ENCODE peak calls at places on chromosomes 6 and 20, in four cellular contexts. One of them, this sample, is unnamed.

GRCh38 chr20:19493794-19494495 is 264.1 kb upstream of the RIN2 start:
- DNase-seq in GM23338: no peak
- DNase-seq in HCT116: no peak
- DNase-seq in sigmoid colon: no peak
- DNase-seq in this sample: no peak

GRCh38 chr20:4813076-4813838 is 91.5 kb downstream of the PRND start:
- DNase-seq in sigmoid colon: peak; percentile 68
- DNase-seq in GM23338: no peak
- DNase-seq in HCT116: no peak
- DNase-seq in this sample: no peak

GRCh38 chr6:311679-312220 is 19.5 kb downstream of the DUSP22 start:
- DNase-seq in HCT116: no peak
- DNase-seq in sigmoid colon: no peak
- DNase-seq in GM23338: no peak
- DNase-seq in this sample: no peak

GRCh38 chr6:161139766-161140553 is 133.9 kb downstream of the AGPAT4 start:
- DNase-seq in sigmoid colon: peak; percentile 78
- DNase-seq in HCT116: no peak
- DNase-seq in GM23338: peak; percentile 47
- DNase-seq in this sample: peak; percentile 53

GRCh38 chr6:80211295-80211694 is 104.8 kb downstream of the BCKDHB start:
- DNase-seq in HCT116: no peak
- DNase-seq in sigmoid colon: no peak
- DNase-seq in GM23338: no peak
- DNase-seq in this sample: no peak

GRCh38 chr6:111552999-111553398 is 52.7 kb downstream of the TRAF3IP2 start:
- DNase-seq in sigmoid colon: no peak
- DNase-seq in HCT116: no peak
- DNase-seq in GM23338: no peak
- DNase-seq in this sample: peak; percentile 55

GRCh38 chr6:169047345-169047744 is 206.3 kb downstream of the THBS2 start:
- DNase-seq in sigmoid colon: no peak
- DNase-seq in HCT116: no peak
- DNase-seq in GM23338: no peak
- DNase-seq in this sample: no peak

GRCh38 chr6:15400572-15401004 is 154.7 kb downstream of the JARID2 start:
- DNase-seq in HCT116: no peak
- DNase-seq in GM23338: peak; percentile 64
- DNase-seq in sigmoid colon: peak; percentile 81
- DNase-seq in this sample: no peak

GRCh38 chr6:21102201-21102600 is 491.4 kb upstream of the SOX4 start:
- DNase-seq in sigmoid colon: no peak
- DNase-seq in HCT116: no peak
- DNase-seq in GM23338: peak; percentile 30
- DNase-seq in this sample: no peak

GRCh38 chr20:63711085-63711645 is 3.3 kb downstream of the ZGPAT start:
- DNase-seq in GM23338: no peak
- DNase-seq in sigmoid colon: peak; percentile 41
- DNase-seq in HCT116: no peak
- DNase-seq in this sample: no peak

GRCh38 chr6:166168616-166169548 is 1.2 kb upstream of the TBXT start:
- DNase-seq in GM23338: peak; percentile 47
- DNase-seq in HCT116: no peak
- DNase-seq in sigmoid colon: no peak
- DNase-seq in this sample: no peak

GRCh38 chr20:3189561-3190131 is 14.8 kb downstream of the DDRGK1 start:
- DNase-seq in GM23338: no peak
- DNase-seq in sigmoid colon: no peak
- DNase-seq in HCT116: no peak
- DNase-seq in this sample: no peak

GRCh38 chr6:14440215-14440890 is 322.8 kb downstream of the CD83 start:
- DNase-seq in HCT116: no peak
- DNase-seq in GM23338: no peak
- DNase-seq in sigmoid colon: no peak
- DNase-seq in this sample: no peak

GRCh38 chr20:61644387-61645076 is 392.5 kb downstream of the CDH4 start:
- DNase-seq in GM23338: no peak
- DNase-seq in sigmoid colon: no peak
- DNase-seq in HCT116: no peak
- DNase-seq in this sample: no peak

GRCh38 chr20:2124632-2125131 is 23.1 kb downstream of the STK35 start:
- DNase-seq in HCT116: no peak
- DNase-seq in GM23338: no peak
- DNase-seq in sigmoid colon: no peak
- DNase-seq in this sample: no peak

GRCh38 chr6:150755042-150755441 is 110.5 kb upstream of the MTHFD1L start:
- DNase-seq in HCT116: no peak
- DNase-seq in GM23338: no peak
- DNase-seq in sigmoid colon: no peak
- DNase-seq in this sample: no peak

GRCh38 chr6:150752409-150752808 is 113.1 kb upstream of the MTHFD1L start:
- DNase-seq in HCT116: no peak
- DNase-seq in GM23338: no peak
- DNase-seq in sigmoid colon: no peak
- DNase-seq in this sample: no peak

GRCh38 chr6:150755524-150755923 is 110.0 kb upstream of the MTHFD1L start:
- DNase-seq in HCT116: no peak
- DNase-seq in GM23338: no peak
- DNase-seq in sigmoid colon: no peak
- DNase-seq in this sample: no peak

GRCh38 chr6:150751296-150751695 is 114.2 kb upstream of the MTHFD1L start:
- DNase-seq in GM23338: no peak
- DNase-seq in HCT116: no peak
- DNase-seq in sigmoid colon: no peak
- DNase-seq in this sample: no peak

GRCh38 chr6:150753404-150754184 is 111.9 kb upstream of the MTHFD1L start:
- DNase-seq in sigmoid colon: no peak
- DNase-seq in HCT116: no peak
- DNase-seq in GM23338: peak; percentile 64
- DNase-seq in this sample: no peak
- H3K27ac ChIP-seq in sigmoid colon: no peak overlapping the region
- H3K27ac ChIP-seq in HCT116: no peak overlapping the region
- H3K27ac ChIP-seq in GM23338: no peak overlapping the region
- H3K27ac ChIP-seq in this sample: no peak overlapping the region

GRCh38 chr20:50533061-50533460 is 22.9 kb downstream of the PTPN1 start:
- DNase-seq in GM23338: no peak
- DNase-seq in HCT116: no peak
- DNase-seq in sigmoid colon: no peak
- DNase-seq in this sample: no peak

GRCh38 chr20:50532231-50532630 is 22.0 kb downstream of the PTPN1 start:
- DNase-seq in sigmoid colon: no peak
- DNase-seq in HCT116: no peak
- DNase-seq in GM23338: no peak
- DNase-seq in this sample: no peak

GRCh38 chr20:50534567-50534966 is 24.4 kb downstream of the PTPN1 start:
- DNase-seq in sigmoid colon: no peak
- DNase-seq in GM23338: no peak
- DNase-seq in HCT116: no peak
- DNase-seq in this sample: no peak

GRCh38 chr20:50535162-50535561 is 25.0 kb downstream of the PTPN1 start:
- DNase-seq in GM23338: no peak
- DNase-seq in HCT116: no peak
- DNase-seq in sigmoid colon: no peak
- DNase-seq in this sample: no peak

GRCh38 chr20:50533464-50533863 is 23.3 kb downstream of the PTPN1 start:
- DNase-seq in sigmoid colon: no peak
- DNase-seq in HCT116: no peak
- DNase-seq in GM23338: no peak
- DNase-seq in this sample: no peak
- TF ChIP-seq POLR2AphosphoS5 in sigmoid colon: no peak
- TF ChIP-seq POLR2AphosphoS5 in HCT116: no peak
- TF ChIP-seq POLR2AphosphoS5 in GM23338: no peak
- TF ChIP-seq POLR2AphosphoS5 in this sample: no peak

GRCh38 chr6:32163559-32164258 is 686 bp upstream of the EGFL8 start:
- DNase-seq in HCT116: no peak
- DNase-seq in GM23338: no peak
- DNase-seq in sigmoid colon: no peak
- DNase-seq in this sample: no peak
- H3K27ac ChIP-seq in HCT116: no peak overlapping the region
- H3K27ac ChIP-seq in GM23338: no peak overlapping the region
- H3K27ac ChIP-seq in sigmoid colon: peak overlapping the region; percentile 53
- H3K27ac ChIP-seq in this sample: no peak overlapping the region

GRCh38 chr6:33700391-33701050 is 11.0 kb downstream of the UQCC2 start:
- DNase-seq in GM23338: peak; percentile 95
- DNase-seq in HCT116: peak; percentile 65
- DNase-seq in sigmoid colon: peak; percentile 70
- DNase-seq in this sample: peak; percentile 82
- TF ChIP-seq POLR2AphosphoS5 in GM23338: peak; percentile 31
- TF ChIP-seq POLR2AphosphoS5 in HCT116: no peak
- TF ChIP-seq POLR2AphosphoS5 in sigmoid colon: no peak
- TF ChIP-seq POLR2AphosphoS5 in this sample: peak; percentile 55